ENCODE peak calls at places on chromosomes 3 and 15, in five cellular contexts. P is cardiac fibroblast, G is cardiac muscle cell, M is SJSA1, O is heart left ventricle. E is an unnamed sample.
A peak's percentile ranks its signal among the peaks of the same experiment; 100 is the strongest.

GRCh38 chr3:186235554-186235953 is 126.5 kb downstream of the DGKG start:
- DNase-seq in P (no peak), G (no peak), M (no peak), O (no peak), E (no peak)

GRCh38 chr15:31215490-31216209 is 111.0 kb upstream of the KLF13 start:
- DNase-seq in P (peak; percentile 58), G (peak; percentile 76), M (peak; percentile 79), O (peak; percentile 81), E (peak; percentile 92)

GRCh38 chr3:9806137-9806536 is 3.9 kb upstream of the TTLL3 start:
- DNase-seq in P (no peak), G (no peak), M (no peak), O (no peak), E (no peak)

GRCh38 chr3:46884427-46884826 is 6.9 kb downstream of the PTH1R start:
- DNase-seq in P (no peak), G (no peak), M (no peak), O (no peak), E (no peak)

GRCh38 chr3:193688845-193689714 is 96.1 kb downstream of the OPA1 start:
- DNase-seq in P (no peak), G (no peak), M (no peak), O (no peak), E (no peak)

GRCh38 chr15:63360170-63360569 is 21.5 kb downstream of the CA12 start:
- DNase-seq in P (no peak), G (no peak), M (no peak), O (no peak), E (no peak)

GRCh38 chr15:84151205-84151931 is 84.2 kb upstream of the GOLGA6L4 start:
- DNase-seq in P (no peak), G (peak; percentile 11), M (no peak), O (no peak), E (no peak)

GRCh38 chr3:184496933-184497332 is 64.7 kb upstream of the EPHB3 start:
- DNase-seq in P (no peak), G (no peak), M (no peak), O (no peak), E (no peak)

GRCh38 chr15:50024183-50024795 is 94.7 kb downstream of the ATP8B4 start:
- DNase-seq in P (no peak), G (peak; percentile 38), M (no peak), O (no peak), E (no peak)

GRCh38 chr15:93451265-93451664 is 362.3 kb upstream of the RGMA start:
- DNase-seq in P (no peak), G (no peak), M (no peak), O (no peak), E (no peak)

GRCh38 chr15:28123408-28124023 is 24.4 kb upstream of the OCA2 start:
- DNase-seq in P (peak; percentile 80), G (peak; percentile 79), M (peak; percentile 58), O (peak; percentile 60), E (peak; percentile 63)

GRCh38 chr3:13352621-13353131 is 67.4 kb downstream of the NUP210 start:
- DNase-seq in P (no peak), G (peak; percentile 15), M (no peak), O (no peak), E (no peak)

GRCh38 chr3:193114431-193115340 is 126.3 kb upstream of the PLAAT1 start:
- DNase-seq in P (no peak), G (no peak), M (no peak), O (no peak), E (no peak)

GRCh38 chr3:142651711-142652110 is 55.5 kb downstream of the PLS1 start:
- DNase-seq in P (peak; percentile 7), G (peak; percentile 5), M (no peak), O (no peak), E (no peak)

GRCh38 chr3:139601191-139601961 is 61.8 kb upstream of the RBP1 start:
- DNase-seq in P (no peak), G (no peak), M (no peak), O (no peak), E (no peak)

GRCh38 chr15:62647195-62647865 is 395.2 kb upstream of the TPM1 start:
- DNase-seq in P (peak; percentile 66), G (peak; percentile 46), M (peak; percentile 77), O (no peak), E (no peak)

GRCh38 chr3:46893146-46893748 is 15.7 kb downstream of the PTH1R start:
- DNase-seq in P (no peak), G (peak; percentile 31), M (no peak), O (peak; percentile 57), E (no peak)

GRCh38 chr3:138187296-138188012 is at the start of gene ARMC8:
- DNase-seq in P (no peak), G (no peak), M (peak; percentile 92), O (peak; percentile 72), E (peak; percentile 78)

GRCh38 chr15:48358229-48358641 is 27.0 kb downstream of the DUT start:
- DNase-seq in P (peak; percentile 72), G (peak; percentile 61), M (peak; percentile 70), O (no peak), E (no peak)

GRCh38 chr3:65713016-65713415 is 325.7 kb downstream of the MAGI1 start:
- DNase-seq in P (peak; percentile 62), G (peak; percentile 87), M (no peak), O (no peak), E (no peak)

GRCh38 chr15:37111427-37111717 is 11.0 kb upstream of the MEIS2 start:
- DNase-seq in P (no peak), G (no peak), M (no peak), O (no peak), E (no peak)

DNA sequence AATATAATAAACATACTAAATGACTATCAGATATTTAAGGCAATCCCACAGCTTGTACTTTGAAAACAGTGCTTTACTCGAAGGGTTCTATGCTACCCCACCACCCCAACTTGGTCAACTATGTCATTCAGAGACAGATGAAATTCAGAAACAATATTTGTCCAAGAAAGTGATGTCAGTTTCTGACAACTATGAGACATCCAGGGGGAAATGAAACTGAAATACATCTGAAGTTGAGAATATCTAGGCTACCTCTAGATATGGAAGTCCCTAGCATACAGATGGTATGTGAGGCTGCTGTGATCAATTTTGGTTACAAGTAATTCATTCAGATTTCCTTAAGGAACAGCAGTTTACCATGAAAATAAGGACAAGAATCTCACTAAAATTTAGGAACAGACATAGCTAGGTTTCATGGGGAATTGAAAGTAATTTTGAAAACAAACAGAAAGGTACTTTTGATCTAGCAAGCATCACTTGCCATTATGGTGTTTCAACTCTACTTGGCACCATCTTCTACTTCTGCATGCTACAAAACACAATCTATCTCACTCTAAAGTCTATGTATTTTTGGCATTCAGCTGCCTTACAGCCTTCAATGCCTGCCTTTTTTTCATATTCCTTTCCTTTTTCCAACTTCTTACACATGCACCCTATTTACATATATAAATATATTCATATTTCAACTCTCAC is 21.8 kb downstream of the ATG3 start:
- DNase-seq in P (no peak), G (no peak), M (no peak), O (no peak), E (no peak)
- H3K4me3 ChIP-seq in P (no peak overlapping the region), G (no peak overlapping the region), M (no peak overlapping the region), O (no peak overlapping the region), E (no peak overlapping the region)

GRCh38 chr15:74464216-74464615 is 3.3 kb upstream of the UBL7 start:
- DNase-seq in P (no peak), G (no peak), M (no peak), O (no peak), E (no peak)

GRCh38 chr15:74460298-74460697 is 662 bp downstream of the UBL7 start:
- DNase-seq in P (no peak), G (no peak), M (no peak), O (no peak), E (no peak)

GRCh38 chr15:74460903-74461846 is at the start of gene UBL7:
- DNase-seq in P (peak; percentile 97), G (peak; percentile 97), M (peak; percentile 98), O (peak; percentile 98), E (peak; percentile 99)

GRCh38 chr15:74463634-74464033 is 2.7 kb upstream of the UBL7 start:
- DNase-seq in P (no peak), G (no peak), M (no peak), O (no peak), E (no peak)

DNA sequence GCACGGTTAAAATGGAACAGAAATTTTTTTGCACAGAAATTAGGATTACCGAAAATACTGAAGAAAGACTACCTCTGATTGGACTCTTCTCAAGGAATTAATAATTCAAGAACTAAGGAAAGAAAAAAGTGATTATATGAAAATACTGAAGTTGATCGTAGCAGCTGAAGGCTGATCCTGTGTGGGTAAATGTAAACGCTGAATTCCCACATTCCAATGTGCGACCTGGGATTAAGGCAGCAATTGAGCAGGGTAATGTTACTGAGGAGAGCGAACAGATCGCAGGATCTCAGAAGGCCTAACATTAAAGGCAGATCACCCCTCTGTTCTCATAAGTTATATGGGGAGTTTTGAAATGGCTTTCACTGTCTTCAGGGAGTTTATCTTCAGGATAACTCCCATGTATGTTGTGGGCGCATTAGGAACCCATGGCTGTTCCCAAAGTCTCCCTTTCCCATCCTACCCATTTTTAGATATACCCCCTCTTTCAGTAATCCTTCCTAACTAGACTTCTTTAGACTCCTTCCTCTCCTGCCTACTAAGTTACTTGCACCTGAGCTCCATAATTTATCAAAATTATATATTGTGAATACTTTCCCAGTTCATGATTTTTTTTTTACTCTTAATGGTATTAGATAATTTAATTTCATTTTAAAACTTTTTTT is 1.0 kb upstream of the UBL7 start:
- DNase-seq in P (no peak), G (no peak), M (no peak), O (no peak), E (no peak)
- H3K4me3 ChIP-seq in P (peak overlapping the region; percentile 87), G (peak overlapping the region; percentile 74), M (peak overlapping the region; percentile 53), O (peak overlapping the region; percentile 72), E (peak overlapping the region; percentile 82)

GRCh38 chr3:165193392-165194268 is 2.6 kb downstream of the SLITRK3 start:
- DNase-seq in P (no peak), G (no peak), M (no peak), O (no peak), E (no peak)
- H3K4me3 ChIP-seq in P (no peak overlapping the region), G (peak overlapping the region; percentile 52), M (no peak overlapping the region), O (no peak overlapping the region), E (peak overlapping the region; percentile 1)

GRCh38 chr3:194006-194405 is 2.6 kb upstream of the CHL1 start:
- DNase-seq in P (no peak), G (no peak), M (no peak), O (no peak), E (no peak)

GRCh38 chr3:194421-194820 is 2.1 kb upstream of the CHL1 start:
- DNase-seq in P (no peak), G (no peak), M (no peak), O (no peak), E (no peak)

GRCh38 chr3:196322-197153 is at the start of gene CHL1:
- DNase-seq in P (no peak), G (no peak), M (no peak), O (no peak), E (peak; percentile 43)

GRCh38 chr3:195662-196061 is 901 bp upstream of the CHL1 start:
- DNase-seq in P (no peak), G (no peak), M (no peak), O (no peak), E (no peak)

DNA sequence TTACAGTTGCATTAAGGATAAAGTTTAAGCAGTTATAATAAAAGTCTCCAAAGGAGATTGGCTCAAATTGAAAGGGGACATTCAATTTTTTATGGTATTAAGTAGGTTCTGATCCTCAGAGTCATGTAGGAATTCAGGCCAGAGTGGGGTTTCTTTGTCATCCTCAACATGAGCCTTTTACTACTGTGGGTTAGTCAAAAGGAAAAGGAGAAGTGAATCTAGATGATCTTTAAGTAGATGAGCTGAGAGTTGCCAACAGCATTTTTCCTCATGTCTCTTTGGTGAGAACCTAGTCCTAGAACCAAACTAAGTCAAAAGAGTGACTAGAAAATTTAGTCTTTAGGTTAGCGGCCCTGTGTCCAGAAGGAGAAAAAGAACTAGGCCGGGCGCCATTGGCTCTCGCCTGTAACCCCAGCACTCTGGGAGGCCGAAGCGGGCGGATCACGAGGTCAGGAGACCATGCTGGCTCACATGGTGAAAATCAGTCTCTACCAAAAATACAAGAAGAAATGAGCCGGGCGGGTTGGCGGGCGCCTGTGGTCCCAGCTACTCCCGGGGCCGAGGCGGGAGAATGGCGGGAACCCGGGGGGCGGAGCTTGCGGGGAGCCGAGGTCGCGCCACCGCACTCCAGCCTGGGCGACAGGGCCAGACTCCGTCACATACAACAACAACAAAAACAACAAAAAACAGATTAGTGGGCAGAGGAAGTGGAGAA is 4.2 kb upstream of the CHL1 start:
- DNase-seq in P (no peak), G (no peak), M (no peak), O (no peak), E (no peak)
- H3K4me3 ChIP-seq in P (no peak overlapping the region), G (no peak overlapping the region), M (no peak overlapping the region), O (no peak overlapping the region), E (no peak overlapping the region)

E was measured in right lobe of liver.